ENCODE peak calls at places on chromosomes 5 and 9, in ten cellular contexts. W is H1; L is activated CD8-positive, alpha-beta memory T cell treated with anti-CD3 and anti-CD28 coated beads, Interleukin-2, amount 50 U/mL, for 4 hours; X is astrocyte of the spinal cord; P is brain microvascular endothelial cell; B is non-pigmented ciliary epithelial cell; F is HFF-Myc; M is CD8-positive, alpha-beta T cell; Y is psoas muscle; Z is colonic mucosa. S is an unnamed sample.

GRCh38 chr9:79568337-79569084 is 3.3 kb upstream of the TLE4 start:
- DNase-seq in L (no peak), P (no peak), M (no peak), F (no peak), Y (no peak), Z (no peak), W (no peak), X (no peak), B (no peak), S (no peak)

GRCh38 chr5:158559066-158559465 is 540.6 kb downstream of the EBF1 start:
- DNase-seq in L (no peak), B (no peak), F (no peak), Z (no peak), X (no peak), M (no peak), W (no peak), P (no peak), Y (no peak), S (no peak)

GRCh38 chr9:98280574-98280973 is 25.1 kb upstream of the TBC1D2 start:
- DNase-seq in P (no peak), M (no peak), W (no peak), Y (no peak), L (no peak), F (no peak), B (no peak), X (no peak), Z (no peak), S (no peak)

GRCh38 chr9:36399980-36400331 is at the start of gene RNF38:
- DNase-seq in L (no peak), X (no peak), Y (no peak), B (no peak), W (no peak), F (no peak), Z (no peak), P (no peak), M (no peak), S (no peak)

GRCh38 chr9:128528445-128529160 is 23.8 kb upstream of the SPTAN1 start:
- DNase-seq in L (no peak), W (no peak), P (peak), X (no peak), Y (no peak), F (no peak), M (no peak), Z (no peak), B (no peak), S (no peak)

GRCh38 chr9:115189686-115190085 is 71.7 kb upstream of the TNC start:
- DNase-seq in Y (no peak), F (no peak), W (no peak), L (no peak), B (no peak), Z (no peak), P (no peak), M (no peak), X (no peak), S (no peak)

GRCh38 chr5:1885476-1885755 is 2.7 kb upstream of the IRX4 start:
- DNase-seq in L (no peak), Z (no peak), Y (no peak), F (no peak), P (no peak), W (no peak), B (no peak), X (no peak), M (no peak), S (no peak)

GRCh38 chr5:33964132-33964531 is 20.4 kb downstream of the SLC45A2 start:
- DNase-seq in X (no peak), M (no peak), P (no peak), W (no peak), B (no peak), L (no peak), F (no peak), Y (no peak), Z (no peak), S (no peak)

GRCh38 chr5:180115326-180116076 is 43.9 kb upstream of the RNF130 start:
- DNase-seq in X (no peak), W (no peak), L (no peak), Z (no peak), F (no peak), B (no peak), P (no peak), Y (no peak), M (no peak), S (no peak)

GRCh38 chr9:97430316-97430715 is 18.4 kb downstream of the TDRD7 start:
- DNase-seq in L (no peak), P (no peak), M (no peak), W (no peak), B (no peak), Y (no peak), X (no peak), Z (no peak), F (no peak), S (no peak)

GRCh38 chr5:167156446-167156845 is 1135.0 kb upstream of the WWC1 start:
- DNase-seq in P (no peak), B (no peak), W (no peak), F (no peak), L (no peak), M (no peak), X (no peak), Z (no peak), Y (no peak), S (no peak)

GRCh38 chr5:161546463-161547301 is at the start of gene GABRB2:
- DNase-seq in L (no peak), Y (peak), F (no peak), P (no peak), X (peak), Z (peak), W (peak), M (no peak), B (no peak), S (no peak)

GRCh38 chr5:126430631-126431030 is 7.4 kb downstream of the GRAMD2B start:
- DNase-seq in W (no peak), B (no peak), X (no peak), P (no peak), Z (no peak), Y (no peak), F (no peak), L (no peak), M (no peak), S (no peak)

GRCh38 chr5:78985407-78986223 is 505 bp upstream of the ARSB start:
- DNase-seq in W (no peak), M (peak), X (peak), F (no peak), B (no peak), Z (peak), P (peak), Y (peak), L (peak), S (peak)

GRCh38 chr5:59069438-59070079 is 486.7 kb downstream of the RAB3C start:
- DNase-seq in B (peak), Y (no peak), Z (no peak), W (no peak), X (peak), L (no peak), F (peak), P (peak), M (no peak), S (no peak)

GRCh38 chr5:119285070-119285916 is 70.5 kb upstream of the TNFAIP8 start:
- DNase-seq in P (no peak), F (no peak), X (no peak), M (no peak), Z (no peak), Y (no peak), W (no peak), B (no peak), L (no peak), S (no peak)

GRCh38 chr5:10355071-10355889 is 1.8 kb downstream of the MARCHF6 start:
- DNase-seq in L (no peak), Z (no peak), B (no peak), Y (no peak), W (no peak), F (no peak), P (peak), M (no peak), X (peak), S (no peak)

GRCh38 chr5:89117131-89117644 is 234.2 kb upstream of the MEF2C start:
- DNase-seq in Z (peak), B (no peak), F (no peak), P (no peak), L (no peak), Y (no peak), W (no peak), X (no peak), M (no peak), S (no peak)

GRCh38 chr5:55694152-55694830 is 17.8 kb downstream of the SLC38A9 start:
- DNase-seq in Z (no peak), M (no peak), L (no peak), P (no peak), F (no peak), W (no peak), B (no peak), Y (no peak), X (peak), S (no peak)